ENCODE peak calls at places on chromosomes 4 and X, in nine cellular contexts. L, G, B, R, Q, V, X, D and F are unnamed samples. For H3K4me1 and H3K27me3, the result is how much of the 10 kb centered on the place peaks cover.

GRCh38 chr4:81600511-81601269 is 129.0 kb upstream of the RASGEF1B start:
- DNase-seq in V (no peak), D (no peak), B (no peak), X (no peak), R (no peak), G (no peak), Q (peak), L (no peak), F (no peak)

GRCh38 chrX:63932006-63932405 is 147.0 kb upstream of the ARHGEF9 start:
- DNase-seq in V (no peak), L (no peak), G (no peak), R (no peak), X (no peak), D (no peak), B (no peak), Q (no peak), F (no peak)

GRCh38 chrX:100863326-100863854 is 10.8 kb downstream of the NOX1 start:
- DNase-seq in D (peak), B (no peak), X (no peak), L (no peak), G (no peak), V (no peak), Q (no peak), R (peak), F (no peak)

GRCh38 chr4:189973646-189974045 is 33.0 kb downstream of the FRG1 start:
- DNase-seq in B (no peak), G (no peak), V (no peak), R (no peak), D (no peak), Q (no peak), L (no peak), X (no peak), F (no peak)

GRCh38 chr4:39814403-39815185 is 116.7 kb downstream of the UBE2K start:
- DNase-seq in G (no peak), L (peak), Q (no peak), B (peak), X (peak), R (peak), V (no peak), D (no peak), F (no peak)

GRCh38 chrX:137482136-137482535 is 83.8 kb upstream of the ZIC3 start:
- DNase-seq in G (no peak), X (no peak), V (no peak), B (no peak), R (no peak), Q (no peak), L (no peak), D (no peak), F (no peak)

GRCh38 chr4:142408003-142408441 is 438.1 kb downstream of the INPP4B start:
- DNase-seq in R (peak), G (peak), L (no peak), X (no peak), B (no peak), V (no peak), Q (no peak), D (no peak), F (no peak)

GRCh38 chrX:19955306-19955705 is 35.6 kb downstream of the BCLAF3 start:
- DNase-seq in Q (no peak), R (no peak), D (no peak), B (no peak), G (no peak), X (no peak), L (no peak), V (no peak), F (no peak)

GRCh38 chrX:56564182-56564885 is 907 bp downstream of the UBQLN2 start:
- DNase-seq in G (no peak), V (no peak), Q (no peak), R (peak), D (no peak), L (peak), B (peak), X (peak), F (peak)

GRCh38 chr4:105061136-105061696 is 85.5 kb upstream of the TET2 start:
- DNase-seq in B (peak), Q (peak), X (no peak), V (no peak), R (peak), G (no peak), D (no peak), L (peak), F (no peak)

GRCh38 chrX:39704590-39704989 is 393.2 kb downstream of the BCOR start:
- DNase-seq in L (peak), Q (no peak), V (no peak), D (no peak), B (no peak), R (no peak), X (no peak), G (no peak), F (no peak)

GRCh38 chrX:54492340-54492739 is 3.7 kb downstream of the FGD1 start:
- DNase-seq in Q (no peak), X (no peak), V (no peak), D (no peak), R (peak), L (no peak), G (no peak), B (peak), F (no peak)

GRCh38 chr4:5503295-5503694 is 205.1 kb downstream of the EVC2 start:
- DNase-seq in L (no peak), D (no peak), B (no peak), V (no peak), X (no peak), G (no peak), R (no peak), Q (no peak), F (no peak)

GRCh38 chr4:41731569-41731968 is 17.0 kb downstream of the PHOX2B start:
- DNase-seq in G (no peak), B (no peak), L (no peak), X (no peak), Q (no peak), D (no peak), V (no peak), R (no peak), F (no peak)

GRCh38 chr4:24922416-24922815 is 9.6 kb upstream of the CCDC149 start:
- DNase-seq in R (no peak), V (no peak), B (peak), D (no peak), X (no peak), Q (no peak), L (no peak), G (no peak), F (no peak)

GRCh38 chr4:117137143-117137542 is 51.8 kb upstream of the TRAM1L1 start:
- DNase-seq in X (no peak), D (no peak), Q (no peak), V (no peak), L (no peak), B (peak), G (no peak), R (peak), F (no peak)

GRCh38 chrX:39519566-39520301 is 578.0 kb downstream of the BCOR start:
- DNase-seq in L (no peak), D (no peak), G (no peak), R (no peak), V (no peak), B (no peak), Q (peak), X (no peak), F (peak)

GRCh38 chr4:96593422-96593821 is 753.5 kb downstream of the PDHA2 start:
- DNase-seq in V (no peak), G (no peak), X (no peak), B (no peak), Q (no peak), R (peak), L (peak), D (no peak), F (no peak)

GRCh38 chr4:44145868-44146267 is 302.7 kb downstream of the KCTD8 start:
- DNase-seq in G (no peak), Q (no peak), X (no peak), V (no peak), D (no peak), L (no peak), R (no peak), B (peak), F (no peak)

GRCh38 chr4:41628916-41629315 is 91.0 kb downstream of the LIMCH1 start:
- DNase-seq in B (no peak), X (no peak), D (no peak), V (no peak), R (no peak), L (no peak), Q (no peak), G (no peak), F (no peak)

GRCh38 chr4:73851293-73851692 is 1.8 kb upstream of the PF4V1 start:
- DNase-seq in D (no peak), V (no peak), G (no peak), Q (no peak), R (no peak), L (no peak), X (no peak), B (no peak), F (no peak)

GRCh38 chr4:5963611-5964010 is 54.6 kb downstream of the C4orf50 start:
- DNase-seq in R (no peak), X (no peak), B (no peak), Q (no peak), L (no peak), D (no peak), V (no peak), G (no peak), F (no peak)

GRCh38 chr4:20626326-20626725 is 73.9 kb upstream of the PACRGL start:
- DNase-seq in V (no peak), B (no peak), L (no peak), Q (no peak), D (no peak), R (no peak), G (no peak), X (no peak), F (no peak)

GRCh38 chrX:11109968-11110367 is 1.2 kb upstream of the HCCS start:
- DNase-seq in G (no peak), V (no peak), L (no peak), B (no peak), R (no peak), X (no peak), D (no peak), Q (no peak), F (no peak)
- H3K4me1 ChIP-seq in G (under half), V (under half), L (under half), B (under half), R (under half), X (under half), D (under half), Q (under half), F (under half)

GRCh38 chrX:134544189-134544588 is 84.2 kb downstream of the HPRT1 start:
- DNase-seq in V (no peak), L (no peak), D (no peak), Q (no peak), G (no peak), R (peak), X (no peak), B (no peak), F (no peak)

GRCh38 chrX:134545524-134545923 is 85.6 kb downstream of the HPRT1 start:
- DNase-seq in R (peak), L (no peak), B (no peak), D (no peak), Q (no peak), G (no peak), X (no peak), V (no peak), F (no peak)

GRCh38 chrX:134544614-134545255 is 84.8 kb downstream of the HPRT1 start:
- DNase-seq in G (no peak), L (no peak), D (no peak), Q (no peak), V (no peak), R (peak), X (peak), B (no peak), F (no peak)

GRCh38 chrX:134547047-134547679 is 87.2 kb downstream of the HPRT1 start:
- DNase-seq in R (peak), Q (no peak), D (no peak), V (no peak), X (no peak), G (no peak), B (peak), L (no peak), F (no peak)

DNA sequence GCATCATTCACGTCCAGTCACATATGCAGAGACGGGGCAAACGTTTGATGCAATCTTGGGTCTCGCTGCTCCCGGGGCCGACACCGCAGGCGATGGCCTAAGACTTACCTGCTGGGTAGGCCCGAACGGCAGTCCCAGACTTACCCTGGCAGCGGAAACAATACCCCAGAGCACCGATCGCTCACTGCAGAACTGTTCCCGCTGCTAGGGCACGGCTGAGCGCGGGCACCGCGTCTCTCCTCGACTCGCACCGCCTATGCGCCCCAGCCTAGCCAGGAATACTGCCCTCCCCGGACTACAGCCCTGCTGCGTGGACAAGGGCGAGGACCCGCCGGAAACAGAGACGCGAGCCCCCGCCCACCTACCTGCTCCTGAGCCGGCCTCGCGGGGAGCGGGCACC is 86.2 kb downstream of the HPRT1 start:
- DNase-seq in V (no peak), L (no peak), B (no peak), G (no peak), X (no peak), D (no peak), R (peak), Q (no peak), F (no peak)
- H3K27me3 ChIP-seq in V (half or more), L (under half), B (under half), G (under half), X (under half), D (under half), R (half or more), Q (under half), F (under half)

GRCh38 chr4:152937535-152938236 is 1.6 kb downstream of the FHDC1 start:
- DNase-seq in V (no peak), D (peak), R (peak), L (no peak), B (peak), G (no peak), X (peak), Q (peak), F (no peak)

GRCh38 chr4:152937280-152937534 is 1.1 kb downstream of the FHDC1 start:
- DNase-seq in D (no peak), V (no peak), L (no peak), G (no peak), R (no peak), Q (no peak), B (no peak), X (no peak), F (no peak)

GRCh38 chr4:152935138-152935537 is 985 bp upstream of the FHDC1 start:
- DNase-seq in D (peak), L (no peak), B (no peak), R (no peak), Q (no peak), X (no peak), V (no peak), G (no peak), F (no peak)

GRCh38 chr4:152936446-152937279 is 540 bp downstream of the FHDC1 start:
- DNase-seq in Q (no peak), G (peak), V (no peak), R (no peak), B (peak), X (peak), D (peak), L (no peak), F (no peak)

GRCh38 chr4:152935661-152936445 is at the start of gene FHDC1:
- DNase-seq in R (no peak), G (peak), V (no peak), D (peak), Q (no peak), L (no peak), B (no peak), X (peak), F (no peak)
- H3K4me3 ChIP-seq in R (peak), G (peak), V (peak), D (peak), Q (peak), L (peak), B (peak), X (peak), F (peak)

DNA sequence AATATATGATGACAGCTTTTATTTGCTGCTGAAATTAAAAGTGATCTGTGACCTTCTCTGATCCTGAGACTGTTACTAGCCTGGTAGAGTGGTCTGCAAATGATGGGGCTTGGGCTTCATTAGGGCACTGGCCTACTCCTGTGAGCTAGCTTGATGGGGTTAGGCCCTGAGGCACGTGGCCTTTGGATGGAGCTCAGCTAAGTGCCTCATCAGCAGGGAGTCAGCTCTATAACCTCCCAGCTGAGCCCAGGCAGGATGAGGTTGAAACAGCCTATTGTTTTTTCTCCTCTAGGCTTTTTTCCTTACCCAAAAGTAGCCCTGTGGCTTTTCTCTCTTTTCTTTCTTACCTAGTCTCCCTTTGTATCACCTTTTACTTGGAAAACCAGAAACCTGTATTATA is 92.2 kb downstream of the AFF2 start:
- DNase-seq in D (no peak), G (no peak), L (no peak), Q (no peak), V (no peak), R (no peak), X (no peak), B (no peak), F (no peak)
- H3K4me1 ChIP-seq in D (under half), G (under half), L (under half), Q (under half), V (under half), R (under half), X (under half), B (under half), F (under half)